ENCODE peak calls at places on chromosomes 6 and 20, in ten cellular contexts. One of them, this sample, is unnamed.

GRCh38 chr6:132333639-132334516 is 67.4 kb downstream of the MOXD1 start:
- DNase-seq in K562: no peak
- DNase-seq in HCT116: peak
- DNase-seq in SK-N-SH: peak
- DNase-seq in stomach: peak
- DNase-seq in upper lobe of left lung: no peak
- DNase-seq in Panc1: peak
- DNase-seq in breast epithelium: no peak
- DNase-seq in transverse colon: peak
- DNase-seq in suprapubic skin: no peak
- DNase-seq in this sample: no peak

GRCh38 chr6:149079911-149080501 is 237.5 kb upstream of the TAB2 start:
- DNase-seq in Panc1: no peak
- DNase-seq in stomach: no peak
- DNase-seq in K562: no peak
- DNase-seq in upper lobe of left lung: no peak
- DNase-seq in transverse colon: no peak
- DNase-seq in SK-N-SH: no peak
- DNase-seq in suprapubic skin: no peak
- DNase-seq in breast epithelium: peak
- DNase-seq in HCT116: no peak
- DNase-seq in this sample: peak

GRCh38 chr6:146905313-146905712 is 298.9 kb upstream of the STXBP5 start:
- DNase-seq in HCT116: peak
- DNase-seq in K562: no peak
- DNase-seq in SK-N-SH: peak
- DNase-seq in suprapubic skin: no peak
- DNase-seq in Panc1: no peak
- DNase-seq in transverse colon: no peak
- DNase-seq in upper lobe of left lung: no peak
- DNase-seq in stomach: peak
- DNase-seq in breast epithelium: peak
- DNase-seq in this sample: no peak

GRCh38 chr6:134457941-134458340 is 140.0 kb upstream of the SGK1 start:
- DNase-seq in suprapubic skin: no peak
- DNase-seq in SK-N-SH: no peak
- DNase-seq in K562: no peak
- DNase-seq in upper lobe of left lung: no peak
- DNase-seq in Panc1: no peak
- DNase-seq in stomach: no peak
- DNase-seq in breast epithelium: no peak
- DNase-seq in transverse colon: no peak
- DNase-seq in HCT116: no peak
- DNase-seq in this sample: no peak

GRCh38 chr6:67433124-67433523 is 1202.0 kb upstream of the ADGRB3 start:
- DNase-seq in K562: no peak
- DNase-seq in stomach: no peak
- DNase-seq in upper lobe of left lung: no peak
- DNase-seq in SK-N-SH: no peak
- DNase-seq in suprapubic skin: no peak
- DNase-seq in Panc1: no peak
- DNase-seq in transverse colon: no peak
- DNase-seq in breast epithelium: no peak
- DNase-seq in HCT116: no peak
- DNase-seq in this sample: no peak

GRCh38 chr6:145964948-145965366 is 799 bp upstream of the SHPRH start:
- DNase-seq in upper lobe of left lung: no peak
- DNase-seq in HCT116: no peak
- DNase-seq in stomach: no peak
- DNase-seq in Panc1: no peak
- DNase-seq in transverse colon: no peak
- DNase-seq in K562: peak
- DNase-seq in suprapubic skin: no peak
- DNase-seq in SK-N-SH: no peak
- DNase-seq in breast epithelium: no peak
- DNase-seq in this sample: no peak

GRCh38 chr6:37739618-37740017 is 41.9 kb upstream of the MDGA1 start:
- DNase-seq in Panc1: no peak
- DNase-seq in K562: no peak
- DNase-seq in SK-N-SH: no peak
- DNase-seq in breast epithelium: no peak
- DNase-seq in transverse colon: no peak
- DNase-seq in upper lobe of left lung: no peak
- DNase-seq in HCT116: no peak
- DNase-seq in suprapubic skin: no peak
- DNase-seq in stomach: no peak
- DNase-seq in this sample: no peak

GRCh38 chr20:53872561-53873248 is 197.7 kb downstream of the BCAS1 start:
- DNase-seq in SK-N-SH: no peak
- DNase-seq in Panc1: no peak
- DNase-seq in upper lobe of left lung: no peak
- DNase-seq in HCT116: no peak
- DNase-seq in stomach: no peak
- DNase-seq in K562: no peak
- DNase-seq in transverse colon: no peak
- DNase-seq in suprapubic skin: no peak
- DNase-seq in breast epithelium: no peak
- DNase-seq in this sample: no peak

GRCh38 chr6:88367248-88367647 is 201.1 kb upstream of the CNR1 start:
- DNase-seq in transverse colon: no peak
- DNase-seq in suprapubic skin: no peak
- DNase-seq in stomach: no peak
- DNase-seq in HCT116: no peak
- DNase-seq in K562: no peak
- DNase-seq in Panc1: no peak
- DNase-seq in SK-N-SH: no peak
- DNase-seq in breast epithelium: no peak
- DNase-seq in upper lobe of left lung: no peak
- DNase-seq in this sample: no peak

GRCh38 chr6:143759666-143760065 is 81.9 kb downstream of the PHACTR2 start:
- DNase-seq in upper lobe of left lung: no peak
- DNase-seq in SK-N-SH: no peak
- DNase-seq in suprapubic skin: no peak
- DNase-seq in K562: no peak
- DNase-seq in transverse colon: no peak
- DNase-seq in stomach: no peak
- DNase-seq in HCT116: no peak
- DNase-seq in breast epithelium: no peak
- DNase-seq in Panc1: no peak
- DNase-seq in this sample: no peak

GRCh38 chr6:96509281-96509680 is 12.3 kb upstream of the UFL1 start:
- DNase-seq in Panc1: no peak
- DNase-seq in K562: no peak
- DNase-seq in upper lobe of left lung: no peak
- DNase-seq in transverse colon: no peak
- DNase-seq in suprapubic skin: no peak
- DNase-seq in breast epithelium: no peak
- DNase-seq in HCT116: no peak
- DNase-seq in SK-N-SH: no peak
- DNase-seq in stomach: no peak
- DNase-seq in this sample: no peak

GRCh38 chr6:119348308-119349040 is 1.1 kb downstream of the MAN1A1 start:
- DNase-seq in breast epithelium: no peak
- DNase-seq in upper lobe of left lung: peak
- DNase-seq in K562: peak
- DNase-seq in suprapubic skin: peak
- DNase-seq in SK-N-SH: peak
- DNase-seq in Panc1: no peak
- DNase-seq in stomach: peak
- DNase-seq in transverse colon: peak
- DNase-seq in HCT116: no peak
- DNase-seq in this sample: peak

GRCh38 chr6:24702720-24703282 is 16.2 kb downstream of the C6orf62 start:
- DNase-seq in stomach: no peak
- DNase-seq in HCT116: no peak
- DNase-seq in SK-N-SH: no peak
- DNase-seq in Panc1: no peak
- DNase-seq in suprapubic skin: no peak
- DNase-seq in breast epithelium: no peak
- DNase-seq in transverse colon: no peak
- DNase-seq in upper lobe of left lung: no peak
- DNase-seq in K562: no peak
- DNase-seq in this sample: no peak

GRCh38 chr6:13105139-13105538 is 223.2 kb downstream of the TBC1D7 start:
- DNase-seq in HCT116: no peak
- DNase-seq in SK-N-SH: no peak
- DNase-seq in stomach: no peak
- DNase-seq in breast epithelium: no peak
- DNase-seq in upper lobe of left lung: no peak
- DNase-seq in K562: no peak
- DNase-seq in suprapubic skin: no peak
- DNase-seq in transverse colon: no peak
- DNase-seq in Panc1: no peak
- DNase-seq in this sample: no peak

GRCh38 chr20:55158446-55158845 is 683.1 kb downstream of the DOK5 start:
- DNase-seq in suprapubic skin: no peak
- DNase-seq in SK-N-SH: no peak
- DNase-seq in Panc1: no peak
- DNase-seq in transverse colon: no peak
- DNase-seq in K562: no peak
- DNase-seq in stomach: no peak
- DNase-seq in upper lobe of left lung: no peak
- DNase-seq in breast epithelium: no peak
- DNase-seq in HCT116: no peak
- DNase-seq in this sample: no peak
- TF ChIP-seq POLR2AphosphoS5 in suprapubic skin: no peak
- TF ChIP-seq POLR2AphosphoS5 in SK-N-SH: no peak
- TF ChIP-seq POLR2AphosphoS5 in Panc1: no peak
- TF ChIP-seq POLR2AphosphoS5 in transverse colon: no peak
- TF ChIP-seq POLR2AphosphoS5 in K562: no peak
- TF ChIP-seq POLR2AphosphoS5 in stomach: no peak
- TF ChIP-seq POLR2AphosphoS5 in upper lobe of left lung: no peak
- TF ChIP-seq POLR2AphosphoS5 in breast epithelium: no peak
- TF ChIP-seq POLR2AphosphoS5 in HCT116: no peak
- TF ChIP-seq POLR2AphosphoS5 in this sample: no peak

GRCh38 chr20:37841991-37842390 is 60.9 kb upstream of the VSTM2L start:
- DNase-seq in SK-N-SH: no peak
- DNase-seq in suprapubic skin: no peak
- DNase-seq in K562: no peak
- DNase-seq in transverse colon: no peak
- DNase-seq in stomach: no peak
- DNase-seq in breast epithelium: no peak
- DNase-seq in Panc1: no peak
- DNase-seq in upper lobe of left lung: no peak
- DNase-seq in HCT116: no peak
- DNase-seq in this sample: no peak
- TF ChIP-seq POLR2AphosphoS5 in SK-N-SH: no peak
- TF ChIP-seq POLR2AphosphoS5 in suprapubic skin: no peak
- TF ChIP-seq POLR2AphosphoS5 in K562: no peak
- TF ChIP-seq POLR2AphosphoS5 in transverse colon: no peak
- TF ChIP-seq POLR2AphosphoS5 in stomach: no peak
- TF ChIP-seq POLR2AphosphoS5 in breast epithelium: no peak
- TF ChIP-seq POLR2AphosphoS5 in Panc1: no peak
- TF ChIP-seq POLR2AphosphoS5 in upper lobe of left lung: no peak
- TF ChIP-seq POLR2AphosphoS5 in HCT116: no peak
- TF ChIP-seq POLR2AphosphoS5 in this sample: no peak

GRCh38 chr20:40339661-40340449 is 349.2 kb downstream of the MAFB start:
- DNase-seq in suprapubic skin: no peak
- DNase-seq in stomach: no peak
- DNase-seq in transverse colon: peak
- DNase-seq in SK-N-SH: no peak
- DNase-seq in upper lobe of left lung: peak
- DNase-seq in K562: no peak
- DNase-seq in HCT116: no peak
- DNase-seq in Panc1: no peak
- DNase-seq in breast epithelium: no peak
- DNase-seq in this sample: peak
- TF ChIP-seq POLR2AphosphoS5 in suprapubic skin: no peak
- TF ChIP-seq POLR2AphosphoS5 in stomach: no peak
- TF ChIP-seq POLR2AphosphoS5 in transverse colon: no peak
- TF ChIP-seq POLR2AphosphoS5 in SK-N-SH: no peak
- TF ChIP-seq POLR2AphosphoS5 in upper lobe of left lung: no peak
- TF ChIP-seq POLR2AphosphoS5 in K562: no peak
- TF ChIP-seq POLR2AphosphoS5 in HCT116: no peak
- TF ChIP-seq POLR2AphosphoS5 in Panc1: no peak
- TF ChIP-seq POLR2AphosphoS5 in breast epithelium: peak
- TF ChIP-seq POLR2AphosphoS5 in this sample: no peak

DNA sequence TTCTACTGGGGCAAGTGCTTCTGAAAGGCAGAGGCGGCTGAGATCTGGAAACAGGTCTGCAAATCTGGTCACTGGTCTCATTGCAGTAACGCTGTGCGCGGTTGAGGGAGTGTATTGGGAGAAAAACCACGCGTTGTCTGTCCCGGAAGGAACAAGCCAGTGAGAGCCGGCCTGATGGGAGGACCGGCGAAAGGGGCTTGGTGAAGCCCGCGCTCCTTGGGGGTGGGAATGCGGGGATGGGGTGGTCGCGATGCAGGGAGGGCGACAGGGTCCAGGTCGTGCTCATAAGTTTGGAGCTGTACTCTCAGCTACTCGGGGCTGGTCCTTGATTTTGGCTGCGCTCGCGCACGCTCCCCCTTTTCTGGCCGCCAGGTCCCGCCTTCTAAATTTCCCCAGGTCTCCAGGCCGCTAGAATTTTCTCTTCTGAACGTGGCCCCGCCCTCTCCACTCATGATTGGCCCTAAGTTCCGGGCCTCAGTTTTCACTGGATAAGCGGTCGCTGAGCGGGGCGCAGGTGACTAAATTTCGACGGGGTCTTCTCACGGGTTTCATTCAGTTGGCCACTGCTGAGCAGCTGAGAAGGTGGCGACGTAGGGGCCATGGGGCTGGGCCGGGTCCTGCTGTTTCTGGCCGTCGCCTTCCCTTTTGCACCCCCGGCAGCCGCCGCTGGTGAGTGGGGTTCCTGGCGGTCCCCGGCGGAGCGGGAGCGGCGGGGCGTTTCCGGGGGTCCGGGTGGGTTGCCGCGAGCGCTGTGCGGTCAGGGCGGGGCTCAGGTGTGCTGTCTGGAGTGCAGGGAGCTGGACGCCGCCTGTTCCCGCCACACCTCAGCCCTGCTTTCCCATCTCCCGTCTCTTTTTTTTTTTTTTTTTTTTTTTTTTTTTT is at the start of gene MICB:
- DNase-seq in transverse colon: peak
- DNase-seq in HCT116: peak
- DNase-seq in stomach: peak
- DNase-seq in K562: peak
- DNase-seq in breast epithelium: peak
- DNase-seq in SK-N-SH: peak
- DNase-seq in suprapubic skin: peak
- DNase-seq in upper lobe of left lung: peak
- DNase-seq in Panc1: no peak
- DNase-seq in this sample: peak
- TF ChIP-seq POLR2AphosphoS5 in transverse colon: peak
- TF ChIP-seq POLR2AphosphoS5 in HCT116: peak
- TF ChIP-seq POLR2AphosphoS5 in stomach: no peak
- TF ChIP-seq POLR2AphosphoS5 in K562: no peak
- TF ChIP-seq POLR2AphosphoS5 in breast epithelium: no peak
- TF ChIP-seq POLR2AphosphoS5 in SK-N-SH: no peak
- TF ChIP-seq POLR2AphosphoS5 in suprapubic skin: no peak
- TF ChIP-seq POLR2AphosphoS5 in upper lobe of left lung: peak
- TF ChIP-seq POLR2AphosphoS5 in Panc1: peak
- TF ChIP-seq POLR2AphosphoS5 in this sample: no peak

GRCh38 chr20:25057234-25058050 is 497 bp downstream of the ACSS1 start:
- DNase-seq in breast epithelium: peak
- DNase-seq in transverse colon: peak
- DNase-seq in K562: no peak
- DNase-seq in Panc1: no peak
- DNase-seq in upper lobe of left lung: peak
- DNase-seq in suprapubic skin: peak
- DNase-seq in stomach: peak
- DNase-seq in HCT116: no peak
- DNase-seq in SK-N-SH: peak
- DNase-seq in this sample: peak
- TF ChIP-seq POLR2AphosphoS5 in breast epithelium: no peak
- TF ChIP-seq POLR2AphosphoS5 in transverse colon: peak
- TF ChIP-seq POLR2AphosphoS5 in K562: no peak
- TF ChIP-seq POLR2AphosphoS5 in Panc1: no peak
- TF ChIP-seq POLR2AphosphoS5 in upper lobe of left lung: peak
- TF ChIP-seq POLR2AphosphoS5 in suprapubic skin: no peak
- TF ChIP-seq POLR2AphosphoS5 in stomach: no peak
- TF ChIP-seq POLR2AphosphoS5 in HCT116: no peak
- TF ChIP-seq POLR2AphosphoS5 in SK-N-SH: no peak
- TF ChIP-seq POLR2AphosphoS5 in this sample: no peak

GRCh38 chr6:138517635-138518034 is 18.3 kb upstream of the NHSL1 start:
- DNase-seq in Panc1: no peak
- DNase-seq in transverse colon: peak
- DNase-seq in breast epithelium: peak
- DNase-seq in K562: peak
- DNase-seq in HCT116: peak
- DNase-seq in stomach: peak
- DNase-seq in upper lobe of left lung: peak
- DNase-seq in suprapubic skin: no peak
- DNase-seq in SK-N-SH: peak
- DNase-seq in this sample: no peak
- TF ChIP-seq POLR2AphosphoS5 in Panc1: no peak
- TF ChIP-seq POLR2AphosphoS5 in transverse colon: no peak
- TF ChIP-seq POLR2AphosphoS5 in breast epithelium: no peak
- TF ChIP-seq POLR2AphosphoS5 in K562: no peak
- TF ChIP-seq POLR2AphosphoS5 in HCT116: no peak
- TF ChIP-seq POLR2AphosphoS5 in stomach: no peak
- TF ChIP-seq POLR2AphosphoS5 in upper lobe of left lung: no peak
- TF ChIP-seq POLR2AphosphoS5 in suprapubic skin: no peak
- TF ChIP-seq POLR2AphosphoS5 in SK-N-SH: no peak
- TF ChIP-seq POLR2AphosphoS5 in this sample: no peak

This sample was measured in sigmoid colon.